ENCODE peak calls at places on chromosome 18, in ten cellular contexts. One of them, this sample, is unnamed.

GRCh38 chr18:30486856-30487255 is 555.7 kb downstream of the DSC3 start:
- DNase-seq in A549: no peak
- DNase-seq in psoas muscle: no peak
- DNase-seq in sigmoid colon: no peak
- DNase-seq in Caco-2: no peak
- DNase-seq in thoracic aorta: no peak
- DNase-seq in foreskin fibroblast: peak
- DNase-seq in AG04450: no peak
- DNase-seq in AG04449: no peak
- DNase-seq in fibroblast of lung: peak
- DNase-seq in this sample: peak

GRCh38 chr18:32553640-32554039 is 83.0 kb upstream of the GAREM1 start:
- DNase-seq in thoracic aorta: no peak
- DNase-seq in foreskin fibroblast: no peak
- DNase-seq in sigmoid colon: no peak
- DNase-seq in Caco-2: no peak
- DNase-seq in A549: no peak
- DNase-seq in AG04449: no peak
- DNase-seq in psoas muscle: no peak
- DNase-seq in AG04450: no peak
- DNase-seq in fibroblast of lung: no peak
- DNase-seq in this sample: no peak

GRCh38 chr18:14997367-14997766 is 249.4 kb downstream of the ANKRD30B start:
- DNase-seq in foreskin fibroblast: no peak
- DNase-seq in fibroblast of lung: no peak
- DNase-seq in AG04449: no peak
- DNase-seq in psoas muscle: no peak
- DNase-seq in A549: no peak
- DNase-seq in thoracic aorta: no peak
- DNase-seq in sigmoid colon: no peak
- DNase-seq in AG04450: no peak
- DNase-seq in Caco-2: no peak
- DNase-seq in this sample: no peak

GRCh38 chr18:13374096-13374467 is 155.5 kb downstream of the LDLRAD4 start:
- DNase-seq in sigmoid colon: peak
- DNase-seq in psoas muscle: no peak
- DNase-seq in Caco-2: no peak
- DNase-seq in A549: no peak
- DNase-seq in fibroblast of lung: no peak
- DNase-seq in foreskin fibroblast: no peak
- DNase-seq in AG04449: no peak
- DNase-seq in AG04450: no peak
- DNase-seq in thoracic aorta: no peak
- DNase-seq in this sample: no peak

GRCh38 chr18:25349926-25350560 is 1.9 kb downstream of the ZNF521 start:
- DNase-seq in psoas muscle: peak
- DNase-seq in A549: no peak
- DNase-seq in fibroblast of lung: peak
- DNase-seq in AG04450: no peak
- DNase-seq in foreskin fibroblast: peak
- DNase-seq in sigmoid colon: peak
- DNase-seq in AG04449: no peak
- DNase-seq in Caco-2: no peak
- DNase-seq in thoracic aorta: no peak
- DNase-seq in this sample: no peak

GRCh38 chr18:37639846-37640245 is 74.2 kb upstream of the CELF4 start:
- DNase-seq in foreskin fibroblast: no peak
- DNase-seq in thoracic aorta: no peak
- DNase-seq in AG04450: no peak
- DNase-seq in AG04449: no peak
- DNase-seq in fibroblast of lung: no peak
- DNase-seq in sigmoid colon: no peak
- DNase-seq in psoas muscle: no peak
- DNase-seq in A549: no peak
- DNase-seq in Caco-2: no peak
- DNase-seq in this sample: no peak

GRCh38 chr18:62744076-62744705 is 28.9 kb downstream of the PHLPP1 start:
- DNase-seq in Caco-2: no peak
- DNase-seq in A549: no peak
- DNase-seq in psoas muscle: no peak
- DNase-seq in thoracic aorta: no peak
- DNase-seq in AG04449: peak
- DNase-seq in fibroblast of lung: no peak
- DNase-seq in foreskin fibroblast: peak
- DNase-seq in AG04450: no peak
- DNase-seq in sigmoid colon: no peak
- DNase-seq in this sample: no peak

GRCh38 chr18:79524181-79525078 is 128.7 kb downstream of the NFATC1 start:
- DNase-seq in thoracic aorta: no peak
- DNase-seq in A549: no peak
- DNase-seq in fibroblast of lung: no peak
- DNase-seq in AG04450: no peak
- DNase-seq in foreskin fibroblast: no peak
- DNase-seq in psoas muscle: no peak
- DNase-seq in Caco-2: no peak
- DNase-seq in sigmoid colon: peak
- DNase-seq in AG04449: no peak
- DNase-seq in this sample: no peak

GRCh38 chr18:63339920-63340484 is 20.4 kb upstream of the BCL2 start:
- DNase-seq in AG04450: no peak
- DNase-seq in psoas muscle: no peak
- DNase-seq in thoracic aorta: no peak
- DNase-seq in Caco-2: no peak
- DNase-seq in sigmoid colon: no peak
- DNase-seq in AG04449: no peak
- DNase-seq in fibroblast of lung: peak
- DNase-seq in foreskin fibroblast: peak
- DNase-seq in A549: peak
- DNase-seq in this sample: no peak

GRCh38 chr18:10023853-10024638 is 110.2 kb downstream of the VAPA start:
- DNase-seq in A549: no peak
- DNase-seq in psoas muscle: no peak
- DNase-seq in sigmoid colon: no peak
- DNase-seq in Caco-2: peak
- DNase-seq in foreskin fibroblast: no peak
- DNase-seq in AG04450: no peak
- DNase-seq in fibroblast of lung: no peak
- DNase-seq in AG04449: no peak
- DNase-seq in thoracic aorta: no peak
- DNase-seq in this sample: no peak

GRCh38 chr18:64474751-64475150 is 325.9 kb upstream of the LINC00305 start:
- DNase-seq in AG04449: no peak
- DNase-seq in Caco-2: no peak
- DNase-seq in sigmoid colon: no peak
- DNase-seq in fibroblast of lung: no peak
- DNase-seq in thoracic aorta: no peak
- DNase-seq in AG04450: no peak
- DNase-seq in foreskin fibroblast: no peak
- DNase-seq in psoas muscle: no peak
- DNase-seq in A549: no peak
- DNase-seq in this sample: no peak

GRCh38 chr18:3148930-3149535 is 70.7 kb downstream of the MYOM1 start:
- DNase-seq in foreskin fibroblast: peak
- DNase-seq in A549: no peak
- DNase-seq in AG04450: no peak
- DNase-seq in thoracic aorta: no peak
- DNase-seq in fibroblast of lung: peak
- DNase-seq in psoas muscle: no peak
- DNase-seq in sigmoid colon: no peak
- DNase-seq in AG04449: no peak
- DNase-seq in Caco-2: no peak
- DNase-seq in this sample: no peak

GRCh38 chr18:6960656-6961055 is 156.9 kb downstream of the LAMA1 start:
- DNase-seq in foreskin fibroblast: peak
- DNase-seq in AG04449: peak
- DNase-seq in Caco-2: no peak
- DNase-seq in fibroblast of lung: peak
- DNase-seq in A549: no peak
- DNase-seq in thoracic aorta: no peak
- DNase-seq in sigmoid colon: no peak
- DNase-seq in AG04450: no peak
- DNase-seq in psoas muscle: no peak
- DNase-seq in this sample: peak

GRCh38 chr18:41655074-41655473 is 300.0 kb upstream of the PIK3C3 start:
- DNase-seq in AG04449: no peak
- DNase-seq in Caco-2: no peak
- DNase-seq in fibroblast of lung: no peak
- DNase-seq in foreskin fibroblast: peak
- DNase-seq in A549: no peak
- DNase-seq in sigmoid colon: no peak
- DNase-seq in thoracic aorta: no peak
- DNase-seq in psoas muscle: no peak
- DNase-seq in AG04450: no peak
- DNase-seq in this sample: no peak

GRCh38 chr18:63444567-63444966 is 22.3 kb upstream of the VPS4B start:
- DNase-seq in AG04450: no peak
- DNase-seq in psoas muscle: no peak
- DNase-seq in Caco-2: no peak
- DNase-seq in foreskin fibroblast: peak
- DNase-seq in A549: peak
- DNase-seq in AG04449: peak
- DNase-seq in fibroblast of lung: peak
- DNase-seq in thoracic aorta: no peak
- DNase-seq in sigmoid colon: no peak
- DNase-seq in this sample: no peak

GRCh38 chr18:46260016-46260878 is 156.1 kb downstream of the HAUS1 start:
- DNase-seq in thoracic aorta: no peak
- DNase-seq in AG04450: peak
- DNase-seq in Caco-2: no peak
- DNase-seq in fibroblast of lung: peak
- DNase-seq in foreskin fibroblast: peak
- DNase-seq in A549: no peak
- DNase-seq in sigmoid colon: no peak
- DNase-seq in AG04449: peak
- DNase-seq in psoas muscle: no peak
- DNase-seq in this sample: peak

DNA sequence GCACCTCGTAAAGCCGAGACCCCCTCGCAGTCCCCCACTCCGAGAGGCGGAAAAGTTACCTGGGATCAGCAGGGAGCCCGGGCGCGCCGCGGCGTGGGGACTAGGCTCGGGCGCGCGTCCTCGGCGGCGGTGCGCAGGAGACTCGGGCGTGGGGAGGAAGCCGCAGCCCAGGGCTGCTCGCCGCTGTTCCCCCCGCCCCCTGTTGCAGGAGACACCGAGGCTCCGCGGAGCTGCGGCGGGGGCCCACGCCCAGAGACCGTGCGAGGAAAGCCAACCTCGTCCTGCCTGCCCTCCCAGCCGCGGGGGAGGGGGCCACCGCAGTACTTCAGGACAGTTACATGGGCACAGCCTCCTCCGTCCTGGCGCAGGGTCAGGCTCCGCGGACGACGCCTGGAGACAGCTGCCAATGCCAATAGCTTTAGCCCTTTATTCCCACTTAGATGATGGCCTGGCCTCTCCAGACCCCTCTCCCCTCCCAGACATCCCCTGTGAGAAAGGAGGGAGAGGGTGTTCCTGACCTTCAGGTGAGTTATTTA is at the start of gene EPB41L3:
- DNase-seq in foreskin fibroblast: peak
- DNase-seq in A549: no peak
- DNase-seq in Caco-2: no peak
- DNase-seq in AG04449: no peak
- DNase-seq in fibroblast of lung: peak
- DNase-seq in psoas muscle: peak
- DNase-seq in sigmoid colon: peak
- DNase-seq in thoracic aorta: no peak
- DNase-seq in AG04450: no peak
- DNase-seq in this sample: no peak
- H3K4me3 ChIP-seq in foreskin fibroblast: peak
- H3K4me3 ChIP-seq in A549: peak
- H3K4me3 ChIP-seq in Caco-2: peak
- H3K4me3 ChIP-seq in AG04449: peak
- H3K4me3 ChIP-seq in fibroblast of lung: peak
- H3K4me3 ChIP-seq in psoas muscle: peak
- H3K4me3 ChIP-seq in sigmoid colon: peak
- H3K4me3 ChIP-seq in thoracic aorta: peak
- H3K4me3 ChIP-seq in AG04450: peak
- H3K4me3 ChIP-seq in this sample: peak

DNA sequence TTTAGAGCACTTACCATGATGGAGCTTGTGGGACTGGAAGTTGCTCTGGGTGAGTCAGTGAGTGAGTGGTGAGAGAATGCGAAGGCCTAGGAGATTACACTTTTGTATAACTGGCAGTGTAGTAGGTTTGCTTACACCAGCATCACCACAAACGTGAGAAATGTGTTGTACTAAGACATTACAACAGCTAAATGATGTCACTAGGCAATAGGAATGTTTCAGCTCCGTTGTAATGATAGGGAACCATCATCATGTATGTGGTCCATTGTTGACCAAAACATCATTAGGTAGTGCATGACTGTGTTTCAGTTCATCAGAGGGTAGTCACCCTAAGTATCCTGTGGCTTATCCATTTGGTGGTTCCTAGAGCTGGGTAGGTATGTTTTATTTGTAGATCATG is 11.9 kb downstream of the ZNF407 start:
- DNase-seq in fibroblast of lung: peak
- DNase-seq in sigmoid colon: no peak
- DNase-seq in psoas muscle: no peak
- DNase-seq in thoracic aorta: no peak
- DNase-seq in Caco-2: no peak
- DNase-seq in A549: no peak
- DNase-seq in AG04450: peak
- DNase-seq in foreskin fibroblast: peak
- DNase-seq in AG04449: no peak
- DNase-seq in this sample: no peak
- TF ChIP-seq CTCF in fibroblast of lung: no peak
- TF ChIP-seq CTCF in sigmoid colon: no peak
- TF ChIP-seq CTCF in psoas muscle: no peak
- TF ChIP-seq CTCF in thoracic aorta: no peak
- TF ChIP-seq CTCF in Caco-2: no peak
- TF ChIP-seq CTCF in A549: no peak
- TF ChIP-seq CTCF in AG04450: no peak
- TF ChIP-seq CTCF in foreskin fibroblast: no peak
- TF ChIP-seq CTCF in AG04449: no peak
- TF ChIP-seq CTCF in this sample: no peak

DNA sequence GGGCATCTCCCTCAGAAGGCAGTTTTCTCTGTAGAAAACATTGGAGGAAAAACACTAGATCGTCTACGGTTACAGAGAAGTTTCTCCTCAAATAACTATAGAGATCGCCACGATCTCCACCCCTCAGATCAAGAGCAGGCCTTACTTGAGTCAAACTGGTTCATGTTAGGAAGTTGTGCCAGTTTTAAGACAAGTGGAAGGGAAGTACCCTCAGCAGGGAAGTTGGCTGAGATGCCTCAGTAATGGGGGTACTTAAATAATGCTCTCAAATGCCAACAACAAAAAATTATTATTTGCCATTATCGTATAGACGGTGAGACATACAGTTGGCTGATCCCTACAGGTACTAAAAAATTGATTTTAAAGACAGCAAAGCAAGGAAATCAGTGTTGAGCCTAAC is 8.2 kb upstream of the SMAD7 start:
- DNase-seq in AG04449: no peak
- DNase-seq in thoracic aorta: no peak
- DNase-seq in foreskin fibroblast: no peak
- DNase-seq in fibroblast of lung: no peak
- DNase-seq in Caco-2: no peak
- DNase-seq in A549: no peak
- DNase-seq in AG04450: no peak
- DNase-seq in sigmoid colon: no peak
- DNase-seq in psoas muscle: no peak
- DNase-seq in this sample: no peak
- H3K4me3 ChIP-seq in AG04449: no peak
- H3K4me3 ChIP-seq in thoracic aorta: no peak
- H3K4me3 ChIP-seq in foreskin fibroblast: no peak
- H3K4me3 ChIP-seq in fibroblast of lung: no peak
- H3K4me3 ChIP-seq in Caco-2: no peak
- H3K4me3 ChIP-seq in A549: no peak
- H3K4me3 ChIP-seq in AG04450: no peak
- H3K4me3 ChIP-seq in sigmoid colon: no peak
- H3K4me3 ChIP-seq in psoas muscle: no peak
- H3K4me3 ChIP-seq in this sample: no peak

GRCh38 chr18:78363556-78363955 is 616.1 kb upstream of the SALL3 start:
- DNase-seq in sigmoid colon: no peak
- DNase-seq in thoracic aorta: no peak
- DNase-seq in psoas muscle: no peak
- DNase-seq in A549: no peak
- DNase-seq in AG04449: no peak
- DNase-seq in foreskin fibroblast: no peak
- DNase-seq in Caco-2: no peak
- DNase-seq in AG04450: no peak
- DNase-seq in fibroblast of lung: no peak
- DNase-seq in this sample: no peak
- TF ChIP-seq CTCF in sigmoid colon: no peak
- TF ChIP-seq CTCF in thoracic aorta: no peak
- TF ChIP-seq CTCF in psoas muscle: no peak
- TF ChIP-seq CTCF in A549: no peak
- TF ChIP-seq CTCF in AG04449: no peak
- TF ChIP-seq CTCF in foreskin fibroblast: no peak
- TF ChIP-seq CTCF in Caco-2: no peak
- TF ChIP-seq CTCF in AG04450: no peak
- TF ChIP-seq CTCF in fibroblast of lung: no peak
- TF ChIP-seq CTCF in this sample: no peak